ENCODE peak calls at places on chromosomes 1 and 21, in six cellular contexts. A, G, Q, E, W and F are unnamed samples.

GRCh38 chr21:17903029-17903806 is 84.1 kb upstream of the C21orf91 start:
- DNase-seq in A (peak; percentile 67), G (peak; percentile 6), Q (no peak), E (no peak), W (no peak), F (no peak)

GRCh38 chr1:186985889-186986491 is 157.2 kb downstream of the PLA2G4A start:
- DNase-seq in A (peak; percentile 82), G (peak; percentile 71), Q (no peak), E (peak; percentile 58), W (no peak), F (no peak)

GRCh38 chr1:32338637-32339145 is 2.7 kb upstream of the MARCKSL1 start:
- DNase-seq in A (no peak), G (no peak), Q (no peak), E (no peak), W (no peak), F (no peak)

GRCh38 chr1:235649722-235650163 is at the start of gene GNG4:
- DNase-seq in A (no peak), G (no peak), Q (no peak), E (peak; percentile 87), W (peak; percentile 79), F (no peak)

GRCh38 chr21:26637346-26637745 is 64.3 kb upstream of the CYYR1 start:
- DNase-seq in A (no peak), G (peak; percentile 2), Q (no peak), E (no peak), W (no peak), F (no peak)

GRCh38 chr1:82491301-82491986 is 690.7 kb downstream of the ADGRL2 start:
- DNase-seq in A (peak; percentile 0), G (no peak), Q (no peak), E (no peak), W (no peak), F (no peak)

GRCh38 chr1:116569776-116570357 is 959 bp downstream of the CD58 start:
- DNase-seq in A (peak; percentile 17), G (no peak), Q (peak; percentile 80), E (peak; percentile 19), W (no peak), F (no peak)

GRCh38 chr1:19812875-19813650 is 2.0 kb downstream of the RNF186 start:
- DNase-seq in A (no peak), G (no peak), Q (no peak), E (no peak), W (no peak), F (no peak)

GRCh38 chr1:170881268-170882265 is 53.8 kb upstream of the MROH9 start:
- DNase-seq in A (peak; percentile 75), G (peak; percentile 27), Q (no peak), E (no peak), W (no peak), F (peak; percentile 24)

GRCh38 chr21:43654806-43655489 is 4.3 kb downstream of the HSF2BP start:
- DNase-seq in A (no peak), G (no peak), Q (no peak), E (no peak), W (peak; percentile 25), F (no peak)

GRCh38 chr1:41397943-41398342 is 36.7 kb downstream of the FOXO6 start:
- DNase-seq in A (no peak), G (no peak), Q (no peak), E (no peak), W (no peak), F (no peak)

GRCh38 chr1:82503805-82504204 is 703.1 kb downstream of the ADGRL2 start:
- DNase-seq in A (peak; percentile 0), G (no peak), Q (no peak), E (no peak), W (no peak), F (no peak)

GRCh38 chr1:234887026-234887910 is 241.4 kb downstream of the TOMM20 start:
- DNase-seq in A (no peak), G (no peak), Q (no peak), E (no peak), W (no peak), F (no peak)

GRCh38 chr1:172719694-172720138 is 60.8 kb downstream of the FASLG start:
- DNase-seq in A (peak; percentile 75), G (peak; percentile 17), Q (no peak), E (peak; percentile 6), W (no peak), F (no peak)

GRCh38 chr1:33045814-33046213 is 9.1 kb upstream of the AK2 start:
- DNase-seq in A (peak; percentile 33), G (no peak), Q (no peak), E (no peak), W (no peak), F (no peak)

GRCh38 chr1:212749924-212750535 is 41.5 kb downstream of the NSL1 start:
- DNase-seq in A (peak; percentile 86), G (peak; percentile 27), Q (no peak), E (peak; percentile 35), W (no peak), F (peak; percentile 40)